ENCODE peak calls at places on chromosomes 1 and 21, in five cellular contexts. Z is activated naive CD4-positive, alpha-beta T cell treated with anti-CD3 and anti-CD28 coated beads for 36 hours; A is IMR-90; X is choroid plexus epithelial cell; S is endodermal cell. L is an unnamed sample.

GRCh38 chr21:38244885-38245869 is 11.6 kb upstream of the KCNJ15 start:
- DNase-seq in Z (peak), A (peak), X (peak), S (no peak), L (peak)

GRCh38 chr1:3077561-3077960 is 8.6 kb downstream of the PRDM16 start:
- DNase-seq in Z (no peak), A (no peak), X (no peak), S (no peak), L (no peak)

GRCh38 chr1:26726784-26727183 is 31.0 kb downstream of the ARID1A start:
- DNase-seq in Z (no peak), A (no peak), X (no peak), S (no peak), L (no peak)

GRCh38 chr1:17201201-17202021 is 3.5 kb upstream of the PADI1 start:
- DNase-seq in Z (peak), A (no peak), X (no peak), S (peak), L (no peak)

GRCh38 chr21:21921410-21922232 is 923.4 kb downstream of the NCAM2 start:
- DNase-seq in Z (no peak), A (peak), X (peak), S (no peak), L (no peak)

GRCh38 chr21:15054089-15054488 is 10.7 kb downstream of the NRIP1 start:
- DNase-seq in Z (peak), A (no peak), X (no peak), S (no peak), L (no peak)

GRCh38 chr1:66262233-66262632 is 271.7 kb upstream of the SGIP1 start:
- DNase-seq in Z (no peak), A (peak), X (peak), S (no peak), L (peak)

GRCh38 chr1:5637171-5637570 is 355.1 kb downstream of the NPHP4 start:
- DNase-seq in Z (peak), A (no peak), X (no peak), S (peak), L (no peak)

GRCh38 chr1:111204211-111204883 is 3.9 kb upstream of the DENND2D start:
- DNase-seq in Z (peak), A (no peak), X (no peak), S (no peak), L (no peak)

GRCh38 chr1:202571719-202572339 is 138.4 kb downstream of the SYT2 start:
- DNase-seq in Z (peak), A (peak), X (peak), S (peak), L (peak)

GRCh38 chr1:201265771-201266170 is 17.5 kb upstream of the PKP1 start:
- DNase-seq in Z (no peak), A (peak), X (peak), S (no peak), L (no peak)

GRCh38 chr1:74584185-74584584 is 71.8 kb upstream of the LRRC53 start:
- DNase-seq in Z (no peak), A (peak), X (peak), S (no peak), L (no peak)

GRCh38 chr1:185337221-185337620 is 20.2 kb upstream of the IVNS1ABP start:
- DNase-seq in Z (no peak), A (peak), X (peak), S (no peak), L (peak)

GRCh38 chr1:11714831-11715574 is 20.9 kb upstream of the AGTRAP start:
- DNase-seq in Z (no peak), A (no peak), X (no peak), S (no peak), L (no peak)

GRCh38 chr1:218851601-218852000 is 322.1 kb upstream of the LYPLAL1 start:
- DNase-seq in Z (no peak), A (peak), X (peak), S (no peak), L (no peak)

GRCh38 chr1:6438047-6438525 is 13.5 kb downstream of the ESPN start:
- DNase-seq in Z (peak), A (peak), X (peak), S (peak), L (peak)

GRCh38 chr21:42107881-42108553 is 36.9 kb downstream of the UMODL1 start:
- DNase-seq in Z (peak), A (peak), X (peak), S (peak), L (no peak)

GRCh38 chr21:46188226-46189212 is 4.3 kb upstream of the SPATC1L start:
- DNase-seq in Z (no peak), A (peak), X (peak), S (peak), L (peak)

GRCh38 chr1:62196091-62196690 is 1.5 kb downstream of the L1TD1 start:
- DNase-seq in Z (no peak), A (no peak), X (no peak), S (peak), L (no peak)

GRCh38 chr21:42844411-42845113 is 34.8 kb downstream of the WDR4 start:
- DNase-seq in Z (no peak), A (no peak), X (no peak), S (peak), L (no peak)

GRCh38 chr1:40153073-40153770 is 8.0 kb upstream of the RLF start:
- DNase-seq in Z (peak), A (peak), X (peak), S (peak), L (peak)

GRCh38 chr1:154624756-154625643 is 17.0 kb upstream of the ADAR start:
- DNase-seq in Z (no peak), A (peak), X (peak), S (no peak), L (peak)

GRCh38 chr1:111204923-111205723 is 4.7 kb upstream of the DENND2D start:
- DNase-seq in Z (no peak), A (no peak), X (no peak), S (no peak), L (no peak)

GRCh38 chr1:206560021-206560716 is 52.1 kb downstream of the EIF2D start:
- DNase-seq in Z (peak), A (no peak), X (peak), S (no peak), L (no peak)

GRCh38 chr1:220922951-220923350 is 43.7 kb downstream of the HLX start:
- DNase-seq in Z (no peak), A (no peak), X (no peak), S (peak), L (no peak)

GRCh38 chr1:117611121-117611601 is 5.3 kb downstream of the TENT5C start:
- DNase-seq in Z (no peak), A (no peak), X (no peak), S (peak), L (no peak)

GRCh38 chr1:179310271-179310670 is 16.7 kb downstream of the SOAT1 start:
- DNase-seq in Z (no peak), A (peak), X (peak), S (no peak), L (peak)

GRCh38 chr21:41207401-41208388 is 39.7 kb downstream of the BACE2 start:
- DNase-seq in Z (no peak), A (peak), X (peak), S (no peak), L (peak)

GRCh38 chr1:36365310-36365895 is 20.3 kb downstream of the STK40 start:
- DNase-seq in Z (no peak), A (peak), X (peak), S (no peak), L (peak)

GRCh38 chr1:156697481-156697880 is 7.9 kb downstream of the CRABP2 start:
- DNase-seq in Z (no peak), A (no peak), X (no peak), S (no peak), L (no peak)

GRCh38 chr1:235074335-235075120 is 54.1 kb downstream of the TOMM20 start:
- DNase-seq in Z (peak), A (peak), X (peak), S (no peak), L (peak)

L was measured in HFFc6.